ENCODE peak calls at places on chromosomes 3 and 15, in seven cellular contexts. C is adrenal gland; D is bronchial epithelial cell; F is HFF-Myc; B is GM12865; L is gastrocnemius medialis; Z is CD8-positive, alpha-beta memory T cell. H is an unnamed sample.

GRCh38 chr15:99141943-99142342 is 37.1 kb downstream of the SYNM start:
- DNase-seq in C (no peak), D (no peak), F (no peak), B (no peak), L (no peak), Z (no peak), H (no peak)

GRCh38 chr3:127480196-127480933 is 110.2 kb downstream of the TPRA1 start:
- DNase-seq in C (no peak), D (no peak), F (no peak), B (no peak), L (no peak), Z (no peak), H (no peak)

GRCh38 chr3:126060613-126061145 is 23.2 kb downstream of the SLC41A3 start:
- DNase-seq in C (no peak), D (no peak), F (no peak), B (no peak), L (no peak), Z (no peak), H (no peak)

GRCh38 chr15:89113263-89113662 is 25.0 kb downstream of the ABHD2 start:
- DNase-seq in C (no peak), D (no peak), F (no peak), B (no peak), L (no peak), Z (no peak), H (no peak)

GRCh38 chr3:99586680-99587079 is 51.7 kb upstream of the COL8A1 start:
- DNase-seq in C (no peak), D (no peak), F (no peak), B (no peak), L (no peak), Z (no peak), H (no peak)

GRCh38 chr15:93017521-93017920 is 71.5 kb downstream of the RGMA start:
- DNase-seq in C (no peak), D (no peak), F (no peak), B (no peak), L (no peak), Z (no peak), H (no peak)

GRCh38 chr15:63037996-63038720 is 4.4 kb upstream of the TPM1 start:
- DNase-seq in C (no peak), D (peak), F (no peak), B (no peak), L (no peak), Z (no peak), H (no peak)

GRCh38 chr15:86743283-86743903 is 663.7 kb downstream of the AGBL1 start:
- DNase-seq in C (peak), D (peak), F (no peak), B (peak), L (no peak), Z (peak), H (no peak)

GRCh38 chr15:71595846-71596553 is 214.4 kb upstream of the NR2E3 start:
- DNase-seq in C (no peak), D (no peak), F (no peak), B (no peak), L (no peak), Z (no peak), H (no peak)

GRCh38 chr3:138033202-138033691 is 23.3 kb downstream of the CLDN18 start:
- DNase-seq in C (no peak), D (no peak), F (no peak), B (peak), L (no peak), Z (no peak), H (no peak)

GRCh38 chr3:48598323-48599076 is 3.4 kb upstream of the COL7A1 start:
- DNase-seq in C (peak), D (peak), F (peak), B (no peak), L (peak), Z (no peak), H (peak)
- H3K4me3 ChIP-seq in C (no peak), D (no peak), F (peak), B (no peak), L (no peak), Z (no peak), H (no peak)

GRCh38 chr3:12933901-12934300 is 92.5 kb upstream of the RPL32 start:
- DNase-seq in C (no peak), D (no peak), F (no peak), B (no peak), L (no peak), Z (no peak), H (no peak)

GRCh38 chr3:12934431-12934830 is 93.1 kb upstream of the RPL32 start:
- DNase-seq in C (peak), D (no peak), F (no peak), B (no peak), L (no peak), Z (no peak), H (peak)

GRCh38 chr3:12932754-12933153 is 91.4 kb upstream of the RPL32 start:
- DNase-seq in C (no peak), D (no peak), F (no peak), B (no peak), L (no peak), Z (no peak), H (no peak)

GRCh38 chr3:12935861-12936830 is 94.8 kb upstream of the RPL32 start:
- DNase-seq in C (no peak), D (no peak), F (no peak), B (no peak), L (no peak), Z (no peak), H (no peak)

GRCh38 chr3:12935023-12935860 is 93.9 kb upstream of the RPL32 start:
- DNase-seq in C (no peak), D (no peak), F (no peak), B (no peak), L (no peak), Z (no peak), H (peak)
- H3K4me3 ChIP-seq in C (no peak), D (no peak), F (no peak), B (no peak), L (no peak), Z (no peak), H (no peak)

GRCh38 chr3:49868951-49869454 is 703 bp downstream of the CAMKV start:
- DNase-seq in C (no peak), D (no peak), F (no peak), B (no peak), L (no peak), Z (no peak), H (no peak)
- H3K4me3 ChIP-seq in C (no peak), D (no peak), F (peak), B (no peak), L (peak), Z (no peak), H (no peak)

DNA sequence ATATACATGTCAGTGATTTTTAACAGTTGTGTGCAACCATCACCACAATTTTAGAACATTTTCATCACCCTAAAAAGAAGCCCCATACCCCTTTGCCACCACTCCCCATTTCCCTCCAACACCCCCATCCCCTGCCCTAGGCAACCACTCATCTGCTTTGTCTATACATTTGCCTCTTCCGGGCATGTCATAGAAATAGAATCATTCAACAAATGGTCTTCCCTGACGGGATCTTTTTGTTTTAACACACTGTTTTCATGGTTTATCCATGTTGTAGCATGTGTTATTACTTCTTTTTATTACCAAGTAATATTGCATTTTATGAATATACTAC is 4.0 kb downstream of the VILL start:
- DNase-seq in C (no peak), D (no peak), F (no peak), B (no peak), L (no peak), Z (no peak), H (no peak)
- H3K4me3 ChIP-seq in C (no peak), D (no peak), F (peak), B (peak), L (peak), Z (peak), H (peak)

GRCh38 chr3:66153471-66153870 is 67.3 kb upstream of the SLC25A26 start:
- DNase-seq in C (no peak), D (no peak), F (no peak), B (no peak), L (no peak), Z (no peak), H (no peak)
- H3K4me3 ChIP-seq in C (no peak), D (no peak), F (peak), B (no peak), L (peak), Z (no peak), H (no peak)

DNA sequence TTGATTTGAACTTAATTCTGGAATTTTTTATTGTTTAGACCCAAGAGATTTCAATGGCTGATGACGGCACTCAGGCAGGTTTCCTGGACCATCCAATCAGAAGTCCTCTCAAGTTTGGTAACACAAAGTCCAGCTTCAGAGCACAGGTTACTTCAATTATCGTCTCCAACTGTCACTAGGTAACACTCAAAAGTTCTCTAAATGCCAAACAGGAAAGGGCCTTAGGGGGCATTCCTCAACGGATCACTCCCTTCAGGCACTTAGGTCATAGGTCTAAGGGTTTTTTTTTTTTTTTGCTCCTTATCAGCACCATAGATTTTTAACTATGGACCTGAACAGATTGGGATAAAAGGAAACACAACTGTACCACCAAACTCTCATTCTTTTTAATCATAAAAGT is 85.8 kb downstream of the MEIS2 start:
- DNase-seq in C (no peak), D (peak), F (no peak), B (peak), L (no peak), Z (no peak), H (no peak)
- H3K4me3 ChIP-seq in C (no peak), D (no peak), F (no peak), B (peak), L (no peak), Z (no peak), H (no peak)

GRCh38 chr3:123447749-123448502 is 964 bp downstream of the ADCY5 start:
- DNase-seq in C (no peak), D (no peak), F (no peak), B (no peak), L (no peak), Z (peak), H (no peak)
- H3K4me3 ChIP-seq in C (no peak), D (peak), F (no peak), B (no peak), L (peak), Z (no peak), H (no peak)

GRCh38 chr15:48893311-48893710 is 15.4 kb downstream of the EID1 start:
- DNase-seq in C (no peak), D (no peak), F (no peak), B (no peak), L (no peak), Z (no peak), H (no peak)

GRCh38 chr15:48899793-48900192 is 21.9 kb downstream of the EID1 start:
- DNase-seq in C (no peak), D (peak), F (no peak), B (no peak), L (no peak), Z (no peak), H (no peak)

GRCh38 chr15:48897144-48897814 is 19.3 kb downstream of the EID1 start:
- DNase-seq in C (no peak), D (no peak), F (peak), B (no peak), L (no peak), Z (no peak), H (peak)

GRCh38 chr15:48898083-48898482 is 20.1 kb downstream of the EID1 start:
- DNase-seq in C (no peak), D (no peak), F (no peak), B (no peak), L (no peak), Z (no peak), H (no peak)

GRCh38 chr15:48896775-48897143 is 18.8 kb downstream of the EID1 start:
- DNase-seq in C (no peak), D (no peak), F (no peak), B (no peak), L (no peak), Z (no peak), H (no peak)
- H3K4me3 ChIP-seq in C (no peak), D (no peak), F (peak), B (no peak), L (peak), Z (no peak), H (peak)

DNA sequence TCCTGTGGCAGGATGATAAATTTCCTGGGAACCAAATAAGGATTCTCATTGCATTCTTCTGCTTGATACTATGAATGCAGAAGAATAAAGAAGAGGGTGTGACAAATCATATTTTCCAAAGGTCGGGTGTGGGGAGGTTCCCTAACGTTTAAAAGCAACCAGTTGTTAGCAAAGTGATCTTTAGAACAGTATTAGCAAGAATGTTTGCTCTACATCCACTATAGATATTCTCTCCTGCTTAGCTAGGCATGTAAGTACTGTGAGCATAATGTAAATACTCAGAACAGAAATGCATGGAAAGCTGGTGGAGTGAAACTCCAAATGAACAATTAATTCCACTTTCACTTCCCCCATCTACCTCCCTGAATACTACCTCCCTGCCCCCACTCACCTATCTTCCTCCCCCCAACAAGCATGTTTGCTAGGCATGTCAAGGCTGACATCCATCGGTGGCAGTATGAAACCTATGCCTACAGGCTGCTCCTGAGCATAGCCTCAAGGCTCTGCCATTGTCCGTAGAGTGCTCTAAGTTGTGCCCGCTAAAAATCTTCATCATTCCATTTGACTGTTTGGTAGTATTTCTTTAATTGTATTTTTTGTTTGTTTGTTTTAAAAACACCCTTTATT is 329.7 kb downstream of the TIGIT start:
- DNase-seq in C (no peak), D (no peak), F (no peak), B (peak), L (peak), Z (no peak), H (no peak)
- H3K4me3 ChIP-seq in C (no peak), D (no peak), F (peak), B (no peak), L (peak), Z (no peak), H (peak)

H was measured in brain microvascular endothelial cell.